ENCODE peak calls at places on chromosomes 3 and 15, in six cellular contexts. T is adrenal gland, O is HepG2, D is breast epithelium, N is Peyer's patch, V is uterus. M is an unnamed sample.

GRCh38 chr3:143648218-143648617 is 200.1 kb downstream of the SLC9A9 start:
- DNase-seq in T (no peak), O (no peak), D (no peak), V (no peak), N (no peak), M (no peak)

GRCh38 chr3:95120921-95121320 is 1058.1 kb downstream of the NSUN3 start:
- DNase-seq in N (no peak), V (no peak), O (no peak), D (no peak), T (no peak), M (no peak)

GRCh38 chr3:191238321-191238817 is 39.3 kb downstream of the OSTN start:
- DNase-seq in T (no peak), D (no peak), V (no peak), N (no peak), O (peak; percentile 29), M (no peak)

GRCh38 chr3:107897471-107898180 is 193.2 kb downstream of the CD47 start:
- DNase-seq in T (no peak), N (no peak), D (no peak), O (no peak), V (no peak), M (no peak)

GRCh38 chr15:59894835-59895234 is 109.3 kb upstream of the FOXB1 start:
- DNase-seq in T (no peak), V (no peak), D (no peak), O (no peak), N (no peak), M (no peak)

GRCh38 chr3:105022813-105023212 is 343.9 kb upstream of the ALCAM start:
- DNase-seq in N (no peak), D (no peak), V (no peak), T (no peak), O (no peak), M (no peak)

GRCh38 chr3:61876797-61877196 is 315.4 kb downstream of the PTPRG start:
- DNase-seq in N (no peak), V (no peak), D (no peak), T (no peak), O (no peak), M (no peak)

GRCh38 chr15:56038015-56038414 is 44.6 kb upstream of the NEDD4 start:
- DNase-seq in D (no peak), N (no peak), V (no peak), T (no peak), O (no peak), M (no peak)

GRCh38 chr15:35181538-35181937 is 96.4 kb upstream of the NANOGP8 start:
- DNase-seq in N (no peak), O (no peak), T (no peak), D (no peak), V (no peak), M (no peak)

GRCh38 chr15:58957101-58957973 is 23.9 kb upstream of the SLTM start:
- DNase-seq in D (no peak), N (no peak), O (peak; percentile 69), V (peak; percentile 44), T (peak; percentile 57), M (no peak)

GRCh38 chr3:148131990-148132638 is 565.6 kb upstream of the AGTR1 start:
- DNase-seq in O (no peak), T (no peak), N (no peak), D (no peak), V (no peak), M (no peak)

GRCh38 chr3:27171113-27171512 is 198.1 kb downstream of the NEK10 start:
- DNase-seq in D (no peak), V (no peak), O (no peak), T (no peak), N (no peak), M (no peak)

GRCh38 chr15:73899197-73900128 is 26.1 kb downstream of the TBC1D21 start:
- DNase-seq in N (no peak), O (no peak), D (no peak), V (no peak), T (no peak), M (no peak)

GRCh38 chr15:43702174-43702573 is 8.5 kb downstream of the CKMT1A start:
- DNase-seq in T (no peak), D (no peak), V (no peak), O (no peak), N (no peak), M (no peak)

GRCh38 chr3:50324351-50325144 is 2.0 kb upstream of the HYAL2 start:
- DNase-seq in O (peak; percentile 88), T (peak; percentile 79), N (peak; percentile 79), D (no peak), V (peak; percentile 66), M (no peak)

GRCh38 chr3:176595307-176595706 is 602.0 kb downstream of the TBL1XR1 start:
- DNase-seq in T (no peak), O (no peak), V (no peak), N (no peak), D (no peak), M (no peak)

GRCh38 chr3:193190387-193190786 is 50.6 kb upstream of the PLAAT1 start:
- DNase-seq in D (no peak), O (peak; percentile 23), N (no peak), V (no peak), T (peak; percentile 59), M (no peak)

GRCh38 chr15:56337084-56337725 is 28.0 kb upstream of the TEX9 start:
- DNase-seq in N (no peak), D (no peak), O (no peak), T (no peak), V (no peak), M (no peak)

GRCh38 chr3:158105710-158106438 is at the start of gene SHOX2:
- DNase-seq in D (no peak), T (no peak), O (no peak), N (peak; percentile 64), V (peak; percentile 20), M (no peak)

GRCh38 chr3:18351823-18352744 is 73.1 kb downstream of the SATB1 start:
- DNase-seq in D (peak; percentile 51), N (no peak), T (no peak), O (no peak), V (no peak), M (no peak)

GRCh38 chr3:47016934-47017435 is 37.5 kb downstream of the NBEAL2 start:
- DNase-seq in T (no peak), V (no peak), N (no peak), D (no peak), O (no peak), M (no peak)

GRCh38 chr3:63351159-63352007 is 73.3 kb downstream of the SYNPR start:
- DNase-seq in V (no peak), D (no peak), N (no peak), T (peak; percentile 10), O (peak; percentile 51), M (no peak)

GRCh38 chr3:38823722-38824121 is 7.7 kb upstream of the SCN10A start:
- DNase-seq in T (no peak), O (no peak), D (no peak), N (no peak), V (no peak), M (no peak)

GRCh38 chr3:195698325-195699147 is 22.2 kb upstream of the MUC20 start:
- DNase-seq in V (no peak), O (no peak), D (no peak), T (no peak), N (peak; percentile 35), M (no peak)
- TF ChIP-seq POLR2A in V (no peak), O (no peak), D (no peak), T (no peak), N (no peak), M (no peak)

GRCh38 chr15:39706252-39706651 is 76.4 kb downstream of the FSIP1 start:
- DNase-seq in N (no peak), O (no peak), T (no peak), D (no peak), V (no peak), M (no peak)
- H3K27ac ChIP-seq in N (no peak overlapping the region), O (no peak overlapping the region), T (no peak overlapping the region), D (no peak overlapping the region), V (no peak overlapping the region), M (no peak overlapping the region)

DNA sequence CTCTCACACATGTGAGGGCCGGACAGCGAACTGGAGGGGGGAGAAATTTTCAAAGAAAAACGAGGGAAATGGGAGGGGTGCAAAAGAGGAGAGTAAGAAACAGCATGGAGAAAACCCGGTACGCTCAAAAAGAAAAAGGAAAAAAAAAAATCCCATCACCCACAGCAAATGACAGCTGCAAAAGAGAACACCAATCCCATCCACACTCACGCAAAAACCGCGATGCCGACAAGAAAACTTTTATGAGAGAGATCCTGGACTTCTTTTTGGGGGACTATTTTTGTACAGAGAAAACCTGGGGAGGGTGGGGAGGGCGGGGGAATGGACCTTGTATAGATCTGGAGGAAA is 1.5 kb downstream of the SOX2 start:
- DNase-seq in T (no peak), D (no peak), V (no peak), N (no peak), O (no peak), M (no peak)
- H3K27me3 ChIP-seq in T (peaks cover 96% of the 10 kb centered on the region), D (peaks cover 98% of the 10 kb centered on the region), V (peaks cover 90% of the 10 kb centered on the region), N (no peaks in the 10 kb centered on the region), O (peaks cover 4% of the 10 kb centered on the region), M (peaks cover 98% of the 10 kb centered on the region)

DNA sequence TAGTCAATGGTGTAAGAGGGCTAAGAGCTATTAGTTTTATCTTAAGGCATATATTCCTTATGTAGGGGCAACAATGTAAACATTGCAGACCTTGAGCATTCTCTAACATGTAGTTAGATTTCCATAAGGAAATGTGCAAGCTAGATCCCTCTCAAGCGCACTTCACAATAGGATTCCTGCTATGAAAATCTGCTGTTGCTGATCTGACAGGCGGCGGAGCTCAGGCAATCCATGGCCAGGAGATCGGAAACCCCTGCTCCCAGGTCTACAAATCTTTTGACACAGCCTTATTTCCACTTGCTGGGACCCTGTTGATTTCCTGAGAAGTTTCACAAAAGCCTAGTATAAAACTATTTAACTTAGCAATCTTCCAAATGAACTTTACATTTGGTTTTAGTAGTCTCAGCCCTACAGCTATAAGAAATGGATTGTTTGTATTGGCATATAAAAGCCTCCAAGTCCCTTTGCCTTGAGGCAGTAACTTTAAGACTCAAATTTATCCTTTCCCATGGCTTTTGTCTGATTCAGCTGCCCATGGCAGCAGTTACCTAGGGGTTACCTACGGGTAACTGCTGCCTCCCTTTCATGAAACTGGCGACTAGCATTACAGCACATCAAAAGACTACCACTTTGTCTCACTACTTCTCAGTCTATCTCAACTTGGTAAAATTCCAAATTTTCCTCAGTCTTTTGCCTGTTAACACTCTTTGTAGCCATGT is 22.7 kb downstream of the TRA2B start:
- DNase-seq in V (no peak), O (no peak), D (no peak), N (no peak), T (no peak), M (no peak)
- TF ChIP-seq POLR2A in V (no peak), O (no peak), D (no peak), N (no peak), T (no peak), M (no peak)

M was measured in gastrocnemius medialis.